ENCODE peak calls at places on chromosomes 5 and 9, in six cellular contexts. D, W, M, X, A and Y are unnamed samples.

GRCh38 chr5:164053123-164053522 is 547.7 kb downstream of the MAT2B start:
- DNase-seq in D (no peak), W (no peak), M (no peak), X (no peak), A (no peak), Y (no peak)

GRCh38 chr5:170393235-170393634 is 4.1 kb upstream of the KCNMB1 start:
- DNase-seq in D (no peak), W (no peak), M (no peak), X (no peak), A (no peak), Y (peak)

GRCh38 chr5:43231977-43232376 is 40.0 kb downstream of the NIM1K start:
- DNase-seq in D (peak), W (no peak), M (no peak), X (no peak), A (no peak), Y (no peak)

GRCh38 chr5:118553662-118554061 is 434.7 kb downstream of the DTWD2 start:
- DNase-seq in D (peak), W (no peak), M (no peak), X (no peak), A (peak), Y (no peak)

GRCh38 chr9:127742435-127743088 is 7.5 kb upstream of the TOR2A start:
- DNase-seq in D (peak), W (peak), M (peak), X (peak), A (no peak), Y (no peak)

GRCh38 chr9:127036437-127036836 is 86.0 kb downstream of the ANGPTL2 start:
- DNase-seq in D (no peak), W (no peak), M (no peak), X (no peak), A (no peak), Y (no peak)

GRCh38 chr5:10801931-10802674 is 41.1 kb upstream of the DAP start:
- DNase-seq in D (peak), W (peak), M (no peak), X (no peak), A (no peak), Y (no peak)

GRCh38 chr5:159916841-159917761 is 819 bp downstream of the ADRA1B start:
- DNase-seq in D (no peak), W (no peak), M (no peak), X (no peak), A (no peak), Y (no peak)